ENCODE peak calls at places on chromosomes 6 and 20, in six cellular contexts. C, S, M, A, X and H are unnamed samples.
A peak's percentile ranks its signal among the peaks of the same experiment; 100 is the strongest.

GRCh38 chr6:87660226-87660886 is 41.7 kb downstream of the AKIRIN2 start:
- DNase-seq in C (no peak), S (no peak), M (no peak), A (peak; percentile 73), X (no peak), H (peak; percentile 65)

GRCh38 chr20:49030954-49031619 is 15.0 kb upstream of the CSE1L start:
- DNase-seq in C (no peak), S (no peak), M (no peak), A (no peak), X (peak; percentile 52), H (no peak)

GRCh38 chr6:32190054-32190945 is at the start of gene PBX2:
- DNase-seq in C (peak; percentile 90), S (peak; percentile 92), M (peak; percentile 79), A (peak; percentile 92), X (peak; percentile 97), H (peak; percentile 94)

GRCh38 chr6:127185410-127185809 is 66.9 kb downstream of the RSPO3 start:
- DNase-seq in C (no peak), S (no peak), M (no peak), A (no peak), X (no peak), H (no peak)

GRCh38 chr6:145744619-145745018 is 9.3 kb upstream of the EPM2A start:
- DNase-seq in C (no peak), S (no peak), M (no peak), A (no peak), X (no peak), H (no peak)

GRCh38 chr6:4848382-4849068 is 72.3 kb downstream of the CDYL start:
- DNase-seq in C (peak; percentile 64), S (peak; percentile 81), M (no peak), A (peak; percentile 12), X (no peak), H (no peak)

GRCh38 chr6:118551063-118551672 is 3.1 kb downstream of the PLN start:
- DNase-seq in C (peak; percentile 59), S (no peak), M (no peak), A (peak; percentile 83), X (no peak), H (no peak)

GRCh38 chr6:40378725-40379074 is 208.5 kb downstream of the LRFN2 start:
- DNase-seq in C (no peak), S (peak; percentile 30), M (no peak), A (no peak), X (no peak), H (no peak)

GRCh38 chr6:25013249-25013648 is 77.5 kb upstream of the RIPOR2 start:
- DNase-seq in C (no peak), S (peak; percentile 55), M (no peak), A (no peak), X (no peak), H (no peak)

GRCh38 chr6:25010166-25010565 is 74.4 kb upstream of the RIPOR2 start:
- DNase-seq in C (no peak), S (no peak), M (no peak), A (no peak), X (no peak), H (no peak)

GRCh38 chr6:25012657-25013056 is 76.9 kb upstream of the RIPOR2 start:
- DNase-seq in C (no peak), S (no peak), M (no peak), A (peak; percentile 87), X (no peak), H (no peak)

GRCh38 chr6:25009351-25009750 is 73.6 kb upstream of the RIPOR2 start:
- DNase-seq in C (no peak), S (no peak), M (no peak), A (no peak), X (no peak), H (no peak)

DNA sequence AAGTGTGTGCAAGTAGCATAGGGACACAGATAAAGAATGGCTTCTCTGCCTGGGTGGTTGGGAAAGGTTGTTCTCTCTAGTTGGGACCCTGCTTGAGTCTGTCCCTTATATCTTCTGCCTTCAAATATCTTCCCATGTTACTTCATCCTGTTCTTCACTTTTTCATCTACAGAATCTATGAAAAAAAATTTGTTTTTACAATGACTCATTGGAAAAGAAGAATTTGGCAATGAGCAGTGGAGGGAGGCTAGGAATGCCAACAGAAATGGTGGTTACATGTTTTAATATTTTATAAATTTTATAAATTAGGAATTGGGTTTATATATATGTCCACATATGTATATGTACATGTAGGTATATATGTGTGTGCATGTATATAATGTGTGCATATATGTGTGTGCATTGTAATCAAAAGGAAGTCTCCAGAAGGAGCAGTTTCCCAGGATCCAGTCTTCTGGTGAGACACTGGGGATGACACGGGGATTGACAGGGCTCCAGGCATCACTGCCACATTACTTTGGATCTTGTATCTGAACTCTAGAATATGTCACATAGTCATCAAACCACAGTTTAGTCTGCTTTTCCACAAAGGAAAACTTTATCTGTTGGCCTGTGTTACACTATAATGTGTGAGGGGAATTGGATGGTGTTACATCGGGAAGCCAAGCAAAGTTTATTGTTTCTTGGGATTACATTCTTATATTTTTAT is 75.3 kb upstream of the RIPOR2 start:
- DNase-seq in C (no peak), S (no peak), M (no peak), A (peak; percentile 68), X (no peak), H (no peak)
- H3K4me1 ChIP-seq in C (no peaks in the 10 kb centered on the region), S (no peaks in the 10 kb centered on the region), M (peaks cover 62% of the 10 kb centered on the region), A (peaks cover 25% of the 10 kb centered on the region), X (peaks cover 8% of the 10 kb centered on the region), H (peaks cover 14% of the 10 kb centered on the region)

GRCh38 chr6:53496100-53496499 is 48.8 kb downstream of the GCLC start:
- DNase-seq in C (no peak), S (no peak), M (no peak), A (no peak), X (no peak), H (no peak)

GRCh38 chr6:53495496-53495895 is 49.4 kb downstream of the GCLC start:
- DNase-seq in C (no peak), S (no peak), M (no peak), A (peak; percentile 90), X (no peak), H (no peak)

GRCh38 chr6:53494076-53494475 is 50.8 kb downstream of the GCLC start:
- DNase-seq in C (no peak), S (no peak), M (no peak), A (peak; percentile 41), X (no peak), H (no peak)

GRCh38 chr6:53493635-53494025 is 51.3 kb downstream of the GCLC start:
- DNase-seq in C (no peak), S (no peak), M (no peak), A (peak; percentile 43), X (no peak), H (no peak)

GRCh38 chr6:53492860-53493634 is 51.9 kb downstream of the GCLC start:
- DNase-seq in C (peak; percentile 51), S (peak; percentile 65), M (no peak), A (peak; percentile 77), X (no peak), H (peak; percentile 24)
- H3K4me3 ChIP-seq in C (no peak overlapping the region), S (no peak overlapping the region), M (no peak overlapping the region), A (no peak overlapping the region), X (no peak overlapping the region), H (peak overlapping the region; percentile 29)

DNA sequence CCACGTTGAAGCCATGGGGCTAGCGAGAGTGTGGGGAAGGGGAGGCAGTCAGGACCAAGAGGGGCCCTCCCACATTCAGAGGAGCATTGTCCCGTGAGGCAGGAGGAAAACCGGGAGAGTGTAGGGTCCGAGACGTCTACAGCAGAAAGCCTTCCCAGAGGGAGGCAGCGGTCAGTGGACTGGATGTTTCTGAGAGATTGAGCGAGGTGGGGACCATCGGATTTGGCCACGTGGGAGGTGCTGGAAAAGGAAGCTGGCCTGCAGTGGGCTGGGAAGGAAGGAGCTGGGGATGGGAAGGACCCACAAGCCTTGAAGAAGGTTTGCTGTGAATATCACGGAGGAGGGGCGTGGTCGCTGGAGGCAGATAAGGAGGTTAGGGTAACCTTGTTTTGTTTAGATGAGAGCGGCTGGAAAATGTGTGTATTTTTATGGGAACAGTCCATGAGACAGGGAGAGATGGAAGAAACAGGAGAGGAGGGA is 119.0 kb upstream of the RNF24 start:
- DNase-seq in C (no peak), S (no peak), M (no peak), A (no peak), X (no peak), H (no peak)
- H3K4me1 ChIP-seq in C (peaks cover 7% of the 10 kb centered on the region), S (peaks cover 9% of the 10 kb centered on the region), M (no peaks in the 10 kb centered on the region), A (peaks cover 22% of the 10 kb centered on the region), X (no peaks in the 10 kb centered on the region), H (no peaks in the 10 kb centered on the region)

DNA sequence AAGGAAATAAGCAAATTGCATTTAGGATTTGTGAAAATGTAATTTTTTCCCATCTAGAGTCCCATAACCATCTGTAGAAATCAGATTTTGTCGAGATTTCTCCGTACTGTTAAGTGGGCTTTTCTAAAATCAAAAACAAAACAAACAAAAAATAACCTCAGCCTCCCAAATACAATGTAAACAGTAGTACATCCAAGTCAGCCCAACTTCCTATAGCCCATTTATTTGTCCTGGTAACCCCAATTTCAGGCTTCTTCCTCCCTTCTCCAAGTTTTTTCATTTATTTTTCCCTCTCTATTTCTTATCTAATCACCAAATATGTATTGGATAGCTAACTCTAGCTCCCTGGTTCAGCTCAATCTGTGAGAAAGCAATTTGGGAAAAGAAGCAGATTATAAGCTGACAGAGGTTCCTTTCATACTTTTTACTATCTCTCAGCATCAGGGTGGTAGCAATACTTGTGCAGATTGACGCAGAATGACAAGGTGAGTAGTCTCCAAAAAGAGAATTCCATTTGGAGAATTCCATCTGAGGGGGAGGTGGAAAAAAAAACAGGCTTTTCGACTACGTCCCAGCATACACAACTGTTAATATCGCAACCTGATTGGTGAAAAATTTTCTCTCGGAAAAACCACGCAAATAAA is 132.6 kb upstream of the BTN3A2 start:
- DNase-seq in C (no peak), S (no peak), M (no peak), A (no peak), X (no peak), H (no peak)
- H3K4me3 ChIP-seq in C (peak overlapping the region; percentile 84), S (no peak overlapping the region), M (peak overlapping the region; percentile 66), A (no peak overlapping the region), X (no peak overlapping the region), H (no peak overlapping the region)

DNA sequence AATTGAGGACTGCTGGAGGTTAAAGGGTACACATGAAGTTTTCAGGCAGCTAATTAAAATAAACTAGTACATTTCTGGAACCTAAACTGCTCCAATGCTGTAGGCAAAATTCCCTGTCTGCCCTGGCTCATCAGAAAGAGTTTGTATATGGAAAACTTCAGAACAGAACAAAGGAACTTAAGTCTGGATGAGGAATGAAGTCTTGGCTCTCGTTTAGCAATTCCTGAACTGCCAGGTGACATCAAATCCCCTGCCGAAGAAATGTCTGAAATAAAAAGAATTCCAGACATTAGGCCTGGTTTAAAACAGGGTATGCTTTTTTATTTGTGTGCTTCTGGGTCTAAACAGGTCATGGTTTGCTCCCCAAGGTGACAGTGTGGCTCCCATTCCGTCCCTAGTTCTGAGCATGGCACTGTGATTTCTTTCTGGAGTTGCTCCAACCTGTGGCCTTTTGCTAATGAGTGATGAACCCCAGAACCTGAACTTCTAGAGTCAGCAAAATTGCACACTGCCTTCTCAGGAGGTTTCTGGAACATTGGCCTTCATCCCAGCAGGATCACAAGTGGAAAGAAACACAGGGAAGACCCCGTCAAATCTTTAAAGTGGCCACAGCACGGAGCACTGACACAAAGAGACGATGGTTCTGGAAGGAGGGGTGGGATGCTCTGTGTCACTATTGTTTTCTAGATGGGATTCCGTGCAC is 129.4 kb upstream of the NAA20 start:
- DNase-seq in C (no peak), S (no peak), M (no peak), A (no peak), X (no peak), H (no peak)
- H3K4me1 ChIP-seq in C (peaks cover 7% of the 10 kb centered on the region), S (no peaks in the 10 kb centered on the region), M (no peaks in the 10 kb centered on the region), A (peaks cover 26% of the 10 kb centered on the region), X (no peaks in the 10 kb centered on the region), H (peaks cover 50% of the 10 kb centered on the region)

GRCh38 chr6:163418273-163419029 is 3.9 kb downstream of the QKI start:
- DNase-seq in C (no peak), S (no peak), M (no peak), A (no peak), X (no peak), H (no peak)
- H3K4me3 ChIP-seq in C (peak overlapping the region; percentile 92), S (peak overlapping the region; percentile 51), M (no peak overlapping the region), A (peak overlapping the region; percentile 40), X (peak overlapping the region; percentile 10), H (peak overlapping the region; percentile 96)